ENCODE peak calls at places on chromosome 21, in ten cellular contexts. C is A549, G is colonic mucosa, L is PC-3, I is psoas muscle, F is neural progenitor cell, Y is fibroblast of lung, P is AG09309, W is suprapubic skin, O is pancreas. B is an unnamed sample.

GRCh38 chr21:26115899-26116298 is 54.7 kb downstream of the APP start:
- DNase-seq in C (no peak), G (no peak), L (peak), I (no peak), F (no peak), Y (peak), P (peak), W (no peak), O (no peak), B (peak)

GRCh38 chr21:34243562-34243961 is 120.2 kb upstream of the KCNE2 start:
- DNase-seq in C (no peak), G (peak), L (peak), I (no peak), F (peak), Y (peak), P (no peak), W (no peak), O (no peak), B (peak)

GRCh38 chr21:33434770-33435360 is 31.7 kb downstream of the IFNGR2 start:
- DNase-seq in C (peak), G (no peak), L (peak), I (no peak), F (no peak), Y (peak), P (peak), W (no peak), O (no peak), B (peak)

GRCh38 chr21:34690793-34691175 is 22.0 kb downstream of the CLIC6 start:
- DNase-seq in C (no peak), G (no peak), L (no peak), I (no peak), F (no peak), Y (no peak), P (no peak), W (no peak), O (no peak), B (no peak)

GRCh38 chr21:14584357-14585095 is 38.4 kb upstream of the SAMSN1 start:
- DNase-seq in C (no peak), G (no peak), L (no peak), I (no peak), F (no peak), Y (no peak), P (no peak), W (no peak), O (no peak), B (no peak)

GRCh38 chr21:40658237-40658636 is 188.7 kb downstream of the DSCAM start:
- DNase-seq in C (no peak), G (no peak), L (no peak), I (no peak), F (no peak), Y (no peak), P (no peak), W (no peak), O (no peak), B (no peak)

GRCh38 chr21:24375201-24375600 is 1232.1 kb downstream of the MRPL39 start:
- DNase-seq in C (no peak), G (no peak), L (no peak), I (no peak), F (no peak), Y (no peak), P (no peak), W (no peak), O (no peak), B (no peak)

GRCh38 chr21:33660406-33660805 is 18.1 kb downstream of the ITSN1 start:
- DNase-seq in C (no peak), G (no peak), L (no peak), I (no peak), F (no peak), Y (peak), P (no peak), W (no peak), O (no peak), B (no peak)

GRCh38 chr21:26117972-26118367 is 52.6 kb downstream of the APP start:
- DNase-seq in C (no peak), G (no peak), L (no peak), I (no peak), F (no peak), Y (no peak), P (no peak), W (no peak), O (no peak), B (no peak)

GRCh38 chr21:17679002-17679600 is 66.4 kb upstream of the BTG3 start:
- DNase-seq in C (peak), G (no peak), L (peak), I (no peak), F (peak), Y (peak), P (peak), W (no peak), O (no peak), B (peak)

GRCh38 chr21:33643658-33644311 is 1.5 kb downstream of the ITSN1 start:
- DNase-seq in C (no peak), G (no peak), L (peak), I (no peak), F (peak), Y (peak), P (no peak), W (no peak), O (no peak), B (peak)

GRCh38 chr21:36260030-36260787 is 59.8 kb upstream of the MORC3 start:
- DNase-seq in C (peak), G (peak), L (peak), I (no peak), F (peak), Y (peak), P (peak), W (no peak), O (no peak), B (peak)

GRCh38 chr21:16058896-16059295 is 329.1 kb downstream of the USP25 start:
- DNase-seq in C (no peak), G (no peak), L (peak), I (no peak), F (no peak), Y (peak), P (no peak), W (no peak), O (no peak), B (no peak)

GRCh38 chr21:35619184-35619583 is 441.1 kb downstream of the SETD4 start:
- DNase-seq in C (no peak), G (no peak), L (peak), I (no peak), F (no peak), Y (peak), P (peak), W (no peak), O (no peak), B (peak)

GRCh38 chr21:34836103-34836932 is 167.5 kb downstream of the CLIC6 start:
- DNase-seq in C (peak), G (no peak), L (peak), I (peak), F (no peak), Y (peak), P (peak), W (peak), O (no peak), B (peak)

GRCh38 chr21:36419996-36420395 is 34.8 kb downstream of the CHAF1B start:
- DNase-seq in C (peak), G (peak), L (peak), I (peak), F (peak), Y (peak), P (peak), W (peak), O (peak), B (peak)

GRCh38 chr21:17612565-17613241 is at the start of gene BTG3:
- DNase-seq in C (peak), G (peak), L (peak), I (peak), F (peak), Y (peak), P (peak), W (peak), O (peak), B (peak)

GRCh38 chr21:27372381-27372780 is 405.5 kb upstream of the ADAMTS5 start:
- DNase-seq in C (no peak), G (no peak), L (no peak), I (no peak), F (no peak), Y (peak), P (no peak), W (no peak), O (no peak), B (no peak)

GRCh38 chr21:27695246-27695645 is 728.4 kb upstream of the ADAMTS5 start:
- DNase-seq in C (no peak), G (no peak), L (no peak), I (no peak), F (no peak), Y (no peak), P (no peak), W (no peak), O (no peak), B (no peak)

GRCh38 chr21:35138665-35139381 is 89.7 kb upstream of the RUNX1 start:
- DNase-seq in C (no peak), G (no peak), L (peak), I (no peak), F (no peak), Y (peak), P (no peak), W (no peak), O (no peak), B (peak)

GRCh38 chr21:16072692-16073091 is 342.9 kb downstream of the USP25 start:
- DNase-seq in C (no peak), G (no peak), L (peak), I (no peak), F (no peak), Y (peak), P (peak), W (no peak), O (no peak), B (peak)

GRCh38 chr21:27132270-27132669 is 165.4 kb upstream of the ADAMTS5 start:
- DNase-seq in C (no peak), G (no peak), L (no peak), I (no peak), F (peak), Y (peak), P (no peak), W (no peak), O (no peak), B (peak)

GRCh38 chr21:36117276-36117675 is 17.6 kb upstream of the CBR3 start:
- DNase-seq in C (no peak), G (no peak), L (peak), I (no peak), F (no peak), Y (no peak), P (no peak), W (no peak), O (no peak), B (no peak)

GRCh38 chr21:36615274-36615964 is 83.5 kb upstream of the SIM2 start:
- DNase-seq in C (peak), G (no peak), L (peak), I (no peak), F (peak), Y (no peak), P (no peak), W (no peak), O (no peak), B (no peak)

GRCh38 chr21:25564349-25564948 is 42.8 kb downstream of the MRPL39 start:
- DNase-seq in C (no peak), G (no peak), L (no peak), I (no peak), F (no peak), Y (no peak), P (no peak), W (no peak), O (no peak), B (no peak)

GRCh38 chr21:25979845-25980433 is 190.6 kb downstream of the APP start:
- DNase-seq in C (no peak), G (no peak), L (no peak), I (no peak), F (no peak), Y (no peak), P (no peak), W (no peak), O (no peak), B (no peak)

GRCh38 chr21:36082140-36082742 is 12.4 kb downstream of the CBR1 start:
- DNase-seq in C (no peak), G (no peak), L (peak), I (no peak), F (no peak), Y (no peak), P (no peak), W (no peak), O (no peak), B (no peak)

GRCh38 chr21:25934771-25935224 is 200.0 kb downstream of the GABPA start:
- DNase-seq in C (peak), G (peak), L (peak), I (peak), F (no peak), Y (peak), P (peak), W (peak), O (no peak), B (peak)

GRCh38 chr21:46295996-46296752 is 10.0 kb downstream of the YBEY start:
- DNase-seq in C (no peak), G (peak), L (no peak), I (peak), F (no peak), Y (peak), P (peak), W (peak), O (no peak), B (peak)
- H3K4me3 ChIP-seq in C (no peak), G (no peak), L (no peak), I (peak), F (no peak), Y (no peak), P (peak), W (peak), O (no peak), B (no peak)

DNA sequence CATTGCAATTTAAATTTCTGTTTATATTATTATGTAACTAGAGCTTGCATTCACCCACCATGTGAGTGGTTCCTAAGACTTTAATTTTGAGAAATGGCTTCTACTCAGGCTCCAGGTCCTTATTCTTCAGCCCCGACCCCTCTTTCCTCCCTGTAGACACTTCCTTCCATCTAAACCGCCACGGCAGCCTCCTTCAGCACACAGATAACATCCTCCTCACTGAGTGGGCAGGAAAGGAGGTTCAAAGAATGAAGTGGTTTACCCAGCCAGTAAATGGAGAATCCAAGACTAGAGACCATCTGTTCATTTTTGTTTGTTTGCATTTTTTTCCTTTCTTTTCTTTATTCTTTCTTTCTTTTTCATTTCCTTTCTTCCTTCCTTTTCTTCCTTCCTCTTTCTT is 37.1 kb upstream of the SOD1 start:
- DNase-seq in C (no peak), G (no peak), L (no peak), I (no peak), F (no peak), Y (no peak), P (no peak), W (no peak), O (no peak), B (no peak)
- TF ChIP-seq CTCF in C (no peak), G (no peak), L (no peak), I (no peak), F (no peak), Y (no peak), P (no peak), W (no peak), O (no peak), B (no peak)

DNA sequence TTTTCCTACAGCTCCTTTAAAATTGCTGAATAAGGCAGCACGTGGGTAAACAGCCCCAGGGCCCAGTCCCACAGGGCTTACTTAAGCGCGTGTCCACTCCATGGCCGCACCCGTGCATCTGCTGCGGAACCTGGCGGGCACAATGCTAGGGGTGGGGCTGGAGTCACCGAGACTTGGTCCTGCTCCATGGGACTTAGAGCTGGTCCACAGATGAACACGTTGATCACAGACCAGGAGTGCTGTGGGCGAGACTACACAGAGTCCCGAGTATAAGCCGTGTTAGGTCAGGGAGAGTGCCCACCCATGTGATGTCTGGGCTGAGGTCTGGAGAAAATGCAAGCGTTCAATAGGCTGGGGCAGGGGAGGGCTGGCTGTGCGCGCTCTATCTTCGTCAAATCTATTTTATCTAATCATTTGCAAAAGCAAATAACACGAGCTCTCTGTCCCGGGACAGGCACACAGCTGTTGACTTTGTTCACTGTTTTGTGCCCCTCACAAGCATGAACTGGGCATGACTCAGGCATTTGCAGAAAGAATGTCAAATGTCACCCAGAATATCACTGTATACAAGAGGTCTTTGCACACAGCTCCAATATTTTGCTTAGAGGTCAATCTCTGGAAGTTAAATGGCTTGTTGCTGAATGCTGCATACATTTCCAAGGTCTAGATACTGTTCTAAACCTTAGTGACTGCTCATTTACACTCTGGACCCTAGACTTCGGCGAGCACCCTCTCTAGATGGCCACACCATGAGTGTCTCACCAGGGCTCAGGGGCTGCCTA is 119.4 kb downstream of the CRYAA start:
- DNase-seq in C (no peak), G (no peak), L (peak), I (peak), F (no peak), Y (no peak), P (no peak), W (no peak), O (peak), B (no peak)
- H3K4me3 ChIP-seq in C (no peak), G (no peak), L (peak), I (no peak), F (no peak), Y (no peak), P (no peak), W (no peak), O (no peak), B (no peak)

GRCh38 chr21:38337793-38338192 is 81.0 kb downstream of the KCNJ15 start:
- DNase-seq in C (no peak), G (no peak), L (no peak), I (no peak), F (no peak), Y (no peak), P (no peak), W (no peak), O (no peak), B (no peak)

GRCh38 chr21:38342734-38343133 is 85.9 kb downstream of the KCNJ15 start:
- DNase-seq in C (no peak), G (no peak), L (no peak), I (no peak), F (no peak), Y (no peak), P (no peak), W (no peak), O (no peak), B (no peak)

GRCh38 chr21:38343691-38344090 is 86.9 kb downstream of the KCNJ15 start:
- DNase-seq in C (peak), G (no peak), L (peak), I (peak), F (no peak), Y (peak), P (no peak), W (no peak), O (no peak), B (peak)

GRCh38 chr21:38340131-38340530 is 83.3 kb downstream of the KCNJ15 start:
- DNase-seq in C (no peak), G (no peak), L (no peak), I (no peak), F (no peak), Y (no peak), P (no peak), W (no peak), O (no peak), B (no peak)

DNA sequence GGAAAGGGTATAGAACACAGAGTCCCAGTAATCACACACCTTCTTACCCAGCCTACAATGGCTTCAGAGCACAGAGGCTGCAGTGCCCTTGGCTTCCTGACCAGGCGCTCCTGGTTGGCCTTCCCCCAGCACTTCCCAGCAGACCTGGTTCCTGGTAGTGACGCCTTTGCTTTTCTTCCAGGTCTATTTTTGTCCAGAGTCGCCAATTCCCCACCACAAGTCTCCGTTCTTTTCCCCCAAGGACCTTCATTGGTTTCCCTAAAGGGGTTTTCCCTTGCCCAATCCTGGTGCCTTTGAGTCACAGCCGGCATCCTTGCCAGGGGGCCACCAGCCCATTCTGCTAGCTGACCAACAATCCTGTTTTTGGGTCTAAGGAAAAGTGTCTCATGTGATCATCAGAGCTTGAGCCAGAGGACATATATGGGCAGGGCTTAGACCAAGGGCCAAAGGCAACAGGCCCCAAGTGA is 84.8 kb downstream of the KCNJ15 start:
- DNase-seq in C (no peak), G (no peak), L (no peak), I (peak), F (no peak), Y (no peak), P (no peak), W (no peak), O (no peak), B (peak)
- TF ChIP-seq CTCF in C (no peak), G (no peak), L (no peak), I (no peak), F (no peak), Y (no peak), P (no peak), W (no peak), O (no peak), B (no peak)

DNA sequence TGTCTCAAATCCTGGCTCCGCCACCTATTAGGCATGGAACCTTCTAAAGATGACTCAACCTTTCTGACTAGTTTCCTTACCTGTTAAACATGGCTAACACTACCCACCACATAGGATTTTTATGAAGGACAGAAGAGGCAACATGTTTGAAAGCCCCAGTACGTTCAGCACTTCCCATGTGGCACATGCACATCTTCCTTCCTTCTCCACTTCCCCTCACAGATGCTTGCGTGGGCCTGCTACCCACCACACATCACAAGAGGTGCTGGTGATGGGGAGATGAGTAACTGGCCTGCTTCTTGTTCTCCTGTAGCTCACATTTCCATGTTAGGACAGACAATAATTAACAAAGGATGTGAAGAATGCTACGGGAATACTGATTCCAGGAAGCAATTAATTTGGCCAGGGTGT is 7.1 kb downstream of the ZBTB21 start:
- DNase-seq in C (no peak), G (no peak), L (peak), I (no peak), F (no peak), Y (peak), P (no peak), W (no peak), O (no peak), B (peak)
- H3K4me3 ChIP-seq in C (no peak), G (no peak), L (no peak), I (no peak), F (no peak), Y (no peak), P (no peak), W (no peak), O (no peak), B (no peak)

GRCh38 chr21:44484498-44485253 is 29.4 kb downstream of the LRRC3 start:
- DNase-seq in C (no peak), G (no peak), L (no peak), I (no peak), F (no peak), Y (no peak), P (no peak), W (no peak), O (no peak), B (no peak)

GRCh38 chr21:44486302-44486701 is 31.0 kb downstream of the LRRC3 start:
- DNase-seq in C (no peak), G (no peak), L (no peak), I (no peak), F (no peak), Y (no peak), P (no peak), W (no peak), O (no peak), B (no peak)

GRCh38 chr21:44483288-44484237 is 28.3 kb downstream of the LRRC3 start:
- DNase-seq in C (no peak), G (no peak), L (no peak), I (no peak), F (no peak), Y (no peak), P (peak), W (no peak), O (no peak), B (peak)

GRCh38 chr21:44485796-44486195 is 30.5 kb downstream of the LRRC3 start:
- DNase-seq in C (no peak), G (no peak), L (no peak), I (no peak), F (no peak), Y (no peak), P (no peak), W (no peak), O (no peak), B (no peak)

GRCh38 chr21:44485254-44485793 is 30.0 kb downstream of the LRRC3 start:
- DNase-seq in C (peak), G (peak), L (no peak), I (no peak), F (peak), Y (no peak), P (peak), W (no peak), O (no peak), B (peak)
- TF ChIP-seq CTCF in C (peak), G (no peak), L (no peak), I (no peak), F (peak), Y (peak), P (peak), W (no peak), O (no peak), B (peak)

GRCh38 chr21:46634427-46634826 is 1.0 kb upstream of the PRMT2 start:
- DNase-seq in C (no peak), G (peak), L (peak), I (no peak), F (no peak), Y (no peak), P (no peak), W (no peak), O (no peak), B (no peak)
- H3K4me3 ChIP-seq in C (no peak), G (peak), L (peak), I (peak), F (peak), Y (peak), P (no peak), W (peak), O (no peak), B (no peak)

GRCh38 chr21:28781602-28782274 is 210.9 kb downstream of the LTN1 start:
- DNase-seq in C (no peak), G (no peak), L (peak), I (no peak), F (peak), Y (no peak), P (no peak), W (no peak), O (no peak), B (peak)
- TF ChIP-seq CTCF in C (no peak), G (no peak), L (peak), I (peak), F (peak), Y (peak), P (peak), W (no peak), O (no peak), B (peak)